ENCODE peak calls at places on chromosomes 13 and 19, in six cellular contexts. Q is neural progenitor cell; J is Karpas-422; G is T follicular helper cell; X is stimulated activated CD4-positive, alpha-beta T cell treated with anti-CD3 and anti-CD28 coated beads, Interleukin-2, amount 100 ng/mL, for 48 hours; Z is AG10803. H is an unnamed sample.

GRCh38 chr19:13499682-13500081 is 6.6 kb downstream of the CACNA1A start:
- DNase-seq in Z (no peak), X (no peak), J (no peak), Q (no peak), G (no peak), H (no peak)

GRCh38 chr13:30906411-30906990 is 430 bp downstream of the MEDAG start:
- DNase-seq in J (no peak), Z (no peak), G (no peak), X (no peak), Q (no peak), H (no peak)

GRCh38 chr19:19096641-19097627 is 33.1 kb downstream of the SLC25A42 start:
- DNase-seq in X (no peak), G (no peak), J (no peak), Z (no peak), Q (no peak), H (no peak)

GRCh38 chr19:39024875-39025641 is 7.3 kb downstream of the FBXO27 start:
- DNase-seq in Z (no peak), Q (no peak), X (no peak), G (no peak), J (no peak), H (no peak)

GRCh38 chr19:46383171-46383815 is 30.1 kb downstream of the CCDC8 start:
- DNase-seq in Q (no peak), J (no peak), G (no peak), Z (no peak), X (no peak), H (no peak)

GRCh38 chr19:23764781-23765180 is 6.1 kb upstream of the ZNF681 start:
- DNase-seq in G (no peak), Z (no peak), J (no peak), Q (no peak), X (no peak), H (no peak)

GRCh38 chr13:44899967-44900366 is 89.3 kb downstream of the NUFIP1 start:
- DNase-seq in J (no peak), G (no peak), Z (no peak), X (no peak), Q (no peak), H (no peak)

GRCh38 chr13:40161008-40161694 is 505.3 kb downstream of the FOXO1 start:
- DNase-seq in G (no peak), Z (no peak), Q (no peak), X (no peak), J (peak; percentile 69), H (no peak)

GRCh38 chr19:13099073-13099999 is 3.3 kb downstream of the LYL1 start:
- DNase-seq in Q (peak; percentile 65), G (peak; percentile 74), X (no peak), Z (peak; percentile 71), J (no peak), H (peak; percentile 74)

GRCh38 chr19:37412700-37413099 is 41.8 kb downstream of the ZNF527 start:
- DNase-seq in X (no peak), G (no peak), Z (no peak), J (no peak), Q (no peak), H (no peak)

GRCh38 chr13:101417043-101417406 is 717 bp upstream of the NALCN start:
- DNase-seq in X (no peak), J (no peak), G (no peak), Q (peak; percentile 9), Z (no peak), H (no peak)

GRCh38 chr13:109790951-109791605 is 4.7 kb upstream of the IRS2 start:
- DNase-seq in J (peak; percentile 41), Q (peak; percentile 55), Z (peak; percentile 65), G (no peak), X (no peak), H (peak; percentile 20)

GRCh38 chr13:108897955-108898354 is 268.5 kb downstream of the MYO16 start:
- DNase-seq in Z (peak; percentile 5), X (no peak), G (no peak), J (no peak), Q (no peak), H (no peak)

GRCh38 chr13:104937881-104938280 is 1597.6 kb downstream of the EFNB2 start:
- DNase-seq in Z (no peak), G (no peak), X (no peak), J (no peak), Q (no peak), H (no peak)

GRCh38 chr13:71861769-71862168 is 5.2 kb downstream of the DACH1 start:
- DNase-seq in Z (no peak), X (no peak), G (no peak), J (no peak), Q (no peak), H (no peak)

GRCh38 chr13:30936920-30937319 is 4.5 kb downstream of the TEX26 start:
- DNase-seq in Q (no peak), Z (no peak), X (no peak), J (no peak), G (no peak), H (no peak)

GRCh38 chr13:111315347-111315995 is 5.0 kb upstream of the TEX29 start:
- DNase-seq in J (no peak), G (no peak), Z (no peak), Q (no peak), X (no peak), H (no peak)

GRCh38 chr19:55075366-55075998 is at the start of gene EPS8L1:
- DNase-seq in J (no peak), Q (no peak), Z (no peak), X (no peak), G (no peak), H (no peak)

GRCh38 chr13:73109288-73109899 is 50.6 kb downstream of the KLF5 start:
- DNase-seq in Q (no peak), X (no peak), G (no peak), Z (no peak), J (no peak), H (no peak)

GRCh38 chr13:45918597-45918996 is 67.0 kb upstream of the SIAH3 start:
- DNase-seq in Z (no peak), G (no peak), Q (no peak), J (no peak), X (no peak), H (no peak)

GRCh38 chr13:31774186-31774585 is 34.9 kb downstream of the RXFP2 start:
- DNase-seq in G (no peak), J (no peak), X (no peak), Q (no peak), Z (peak; percentile 33), H (no peak)

GRCh38 chr19:1860821-1861598 is 2.4 kb downstream of the KLF16 start:
- DNase-seq in Q (no peak), X (no peak), G (no peak), J (no peak), Z (no peak), H (no peak)

GRCh38 chr19:15249912-15250634 is 17.8 kb upstream of the EPHX3 start:
- DNase-seq in Q (peak; percentile 24), X (no peak), J (no peak), G (no peak), Z (peak; percentile 94), H (no peak)

GRCh38 chr13:88005188-88005587 is 334.0 kb downstream of the SLITRK5 start:
- DNase-seq in G (no peak), J (peak; percentile 68), Z (peak; percentile 7), X (no peak), Q (no peak), H (no peak)

GRCh38 chr13:66994097-66994496 is 236.0 kb downstream of the PCDH9 start:
- DNase-seq in Q (peak; percentile 92), G (no peak), J (peak; percentile 93), X (no peak), Z (peak; percentile 60), H (no peak)

GRCh38 chr13:35990196-35990595 is 141.0 kb downstream of the DCLK1 start:
- DNase-seq in Q (peak; percentile 13), X (no peak), G (no peak), Z (no peak), J (peak; percentile 47), H (no peak)

GRCh38 chr19:45798995-45799517 is 6.4 kb upstream of the DMWD start:
- DNase-seq in X (peak; percentile 54), G (peak; percentile 47), Z (peak; percentile 90), J (peak; percentile 79), Q (peak; percentile 72), H (peak; percentile 66)

GRCh38 chr13:54484166-54484565 is 1455.6 kb downstream of the OLFM4 start:
- DNase-seq in Q (no peak), X (no peak), Z (no peak), G (no peak), J (no peak), H (no peak)

GRCh38 chr19:29974701-29975100 is 32.7 kb downstream of the URI1 start:
- DNase-seq in Z (no peak), J (no peak), G (no peak), X (no peak), Q (no peak), H (no peak)

GRCh38 chr13:43072394-43072793 is 49.0 kb downstream of the DNAJC15 start:
- DNase-seq in Q (no peak), G (no peak), X (no peak), Z (peak; percentile 23), J (no peak), H (no peak)

GRCh38 chr19:35973487-35973886 is 21.5 kb upstream of the SDHAF1 start:
- DNase-seq in J (peak; percentile 62), G (no peak), Q (no peak), Z (no peak), X (no peak), H (no peak)

GRCh38 chr19:10189631-10190425 is 4.9 kb downstream of the DNMT1 start:
- DNase-seq in Q (no peak), J (no peak), G (no peak), X (no peak), Z (peak; percentile 4), H (no peak)

GRCh38 chr19:45168767-45169351 is 8.1 kb upstream of the NKPD1 start:
- DNase-seq in Z (no peak), X (no peak), Q (no peak), J (no peak), G (no peak), H (no peak)

GRCh38 chr13:44111701-44112100 is 232.0 kb downstream of the LACC1 start:
- DNase-seq in Z (no peak), X (no peak), J (no peak), G (no peak), Q (no peak), H (no peak)

GRCh38 chr19:56813531-56813930 is 27.0 kb downstream of the PEG3 start:
- DNase-seq in J (no peak), Z (no peak), G (no peak), X (no peak), Q (no peak), H (no peak)